ENCODE peak calls at places on chromosome 3, in six cellular contexts. R is AG20443, J is Ammon's horn, C is NCI-H460, P is NCI-H146, N is GM23338. G is an unnamed sample.

GRCh38 chr3:111726788-111727305 is 131.7 kb upstream of the ZBED2 start:
- DNase-seq in J (no peak), N (no peak), C (no peak), R (no peak), P (peak), G (no peak)

GRCh38 chr3:40615110-40615915 is 90.6 kb downstream of the ZNF621 start:
- DNase-seq in N (peak), C (no peak), R (no peak), P (peak), J (peak), G (no peak)

GRCh38 chr3:126873416-126873815 is 109.5 kb upstream of the PLXNA1 start:
- DNase-seq in N (no peak), C (no peak), P (no peak), R (no peak), J (no peak), G (no peak)

GRCh38 chr3:144652573-144652972 is 681.0 kb downstream of the DIPK2A start:
- DNase-seq in J (no peak), N (no peak), C (no peak), P (no peak), R (peak), G (peak)

GRCh38 chr3:194158942-194159439 is 23.0 kb downstream of the HES1 start:
- DNase-seq in C (no peak), R (no peak), J (no peak), P (no peak), N (no peak), G (no peak)

GRCh38 chr3:197392961-197393360 is 94.5 kb upstream of the DLG1 start:
- DNase-seq in P (no peak), C (no peak), J (no peak), N (no peak), R (no peak), G (peak)

GRCh38 chr3:170907519-170908234 is 760 bp downstream of the EIF5A2 start:
- DNase-seq in P (no peak), R (no peak), N (no peak), J (peak), C (no peak), G (peak)

GRCh38 chr3:159131376-159131775 is 329.5 kb downstream of the MFSD1 start:
- DNase-seq in N (no peak), P (no peak), J (no peak), C (no peak), R (no peak), G (no peak)

GRCh38 chr3:11034297-11035000 is 41.9 kb downstream of the SLC6A1 start:
- DNase-seq in C (no peak), R (no peak), P (no peak), N (no peak), J (no peak), G (no peak)